ENCODE peak calls at places on chromosomes 1 and 21, in eight cellular contexts. G is substantia nigra; N is heart left ventricle; O is HTR-8/SVneo; Q is activated CD4-positive, CD25-positive, alpha-beta regulatory T cell treated with anti-CD3 and anti-CD28 coated beads, Interleukin-2, amount 50 U/mL, for 16 hours; T is T-cell; K is HCEC 1CT; L is small intestine. U is an unnamed sample.

GRCh38 chr1:61058477-61059245 is 23.7 kb upstream of the NFIA start:
- DNase-seq in G (no peak), N (no peak), O (no peak), Q (no peak), T (no peak), K (peak), L (no peak), U (no peak)

GRCh38 chr1:19809044-19809750 is 5.9 kb downstream of the RNF186 start:
- DNase-seq in G (no peak), N (no peak), O (no peak), Q (no peak), T (no peak), K (no peak), L (peak), U (no peak)

GRCh38 chr1:233114860-233115259 is 164.4 kb downstream of the NTPCR start:
- DNase-seq in G (no peak), N (no peak), O (no peak), Q (no peak), T (no peak), K (no peak), L (no peak), U (no peak)

GRCh38 chr1:51170342-51170741 is 65.7 kb upstream of the RNF11 start:
- DNase-seq in G (no peak), N (no peak), O (no peak), Q (no peak), T (no peak), K (peak), L (no peak), U (peak)

GRCh38 chr1:115430717-115431116 is 92.7 kb upstream of the NGF start:
- DNase-seq in G (no peak), N (no peak), O (peak), Q (no peak), T (no peak), K (peak), L (peak), U (peak)

GRCh38 chr1:86317926-86318325 is 78.2 kb downstream of the ODF2L start:
- DNase-seq in G (no peak), N (no peak), O (no peak), Q (no peak), T (no peak), K (no peak), L (no peak), U (no peak)

GRCh38 chr1:216500273-216500967 is 77.2 kb upstream of the USH2A start:
- DNase-seq in G (no peak), N (no peak), O (no peak), Q (no peak), T (no peak), K (no peak), L (peak), U (no peak)

GRCh38 chr1:22364326-22364650 is 87.4 kb upstream of the ZBTB40 start:
- DNase-seq in G (no peak), N (no peak), O (no peak), Q (no peak), T (no peak), K (no peak), L (no peak), U (no peak)

GRCh38 chr21:32726742-32727477 is 903 bp downstream of the SYNJ1 start:
- DNase-seq in G (peak), N (peak), O (peak), Q (no peak), T (no peak), K (peak), L (peak), U (no peak)

GRCh38 chr1:156414440-156415064 is 45.5 kb downstream of the RHBG start:
- DNase-seq in G (no peak), N (no peak), O (no peak), Q (no peak), T (no peak), K (no peak), L (no peak), U (no peak)

GRCh38 chr21:25639922-25640670 is 1.0 kb downstream of the JAM2 start:
- DNase-seq in G (peak), N (peak), O (peak), Q (no peak), T (no peak), K (no peak), L (no peak), U (no peak)

GRCh38 chr1:50308883-50309282 is 114.4 kb downstream of the DMRTA2 start:
- DNase-seq in G (no peak), N (no peak), O (no peak), Q (no peak), T (no peak), K (no peak), L (no peak), U (no peak)

GRCh38 chr1:28971980-28972771 is 57.8 kb downstream of the EPB41 start:
- DNase-seq in G (no peak), N (no peak), O (peak), Q (no peak), T (no peak), K (peak), L (no peak), U (peak)

GRCh38 chr1:214303538-214303937 is 22.6 kb downstream of the SMYD2 start:
- DNase-seq in G (no peak), N (no peak), O (no peak), Q (no peak), T (no peak), K (no peak), L (no peak), U (no peak)

GRCh38 chr1:902023-902422 is 21.7 kb upstream of the SAMD11 start:
- DNase-seq in G (no peak), N (no peak), O (no peak), Q (no peak), T (no peak), K (no peak), L (no peak), U (no peak)

GRCh38 chr1:246947255-246947654 is 15.5 kb upstream of the AHCTF1 start:
- DNase-seq in G (peak), N (peak), O (no peak), Q (no peak), T (no peak), K (peak), L (no peak), U (no peak)

GRCh38 chr1:17097125-17097524 is 22.1 kb downstream of the PADI2 start:
- DNase-seq in G (peak), N (no peak), O (no peak), Q (no peak), T (no peak), K (no peak), L (peak), U (no peak)

GRCh38 chr1:2274968-2275475 is 46.9 kb downstream of the SKI start:
- DNase-seq in G (no peak), N (no peak), O (no peak), Q (no peak), T (no peak), K (no peak), L (no peak), U (no peak)

GRCh38 chr1:52792002-52792401 is 50.6 kb upstream of the ZYG11A start:
- DNase-seq in G (no peak), N (no peak), O (no peak), Q (no peak), T (no peak), K (no peak), L (no peak), U (no peak)

GRCh38 chr1:232393010-232393833 is 236.7 kb downstream of the SIPA1L2 start:
- DNase-seq in G (no peak), N (no peak), O (peak), Q (no peak), T (no peak), K (no peak), L (no peak), U (no peak)

GRCh38 chr1:180953791-180954721 is 41.4 kb downstream of the KIAA1614 start:
- DNase-seq in G (peak), N (peak), O (no peak), Q (peak), T (peak), K (peak), L (peak), U (no peak)

GRCh38 chr1:32241011-32241763 is 5.8 kb upstream of the FAM167B start:
- DNase-seq in G (peak), N (peak), O (no peak), Q (no peak), T (peak), K (peak), L (peak), U (no peak)

GRCh38 chr1:41364444-41365319 is 3.4 kb downstream of the FOXO6 start:
- DNase-seq in G (peak), N (peak), O (no peak), Q (no peak), T (no peak), K (no peak), L (no peak), U (no peak)

GRCh38 chr1:25462732-25463131 is 32.0 kb downstream of the MACO1 start:
- DNase-seq in G (no peak), N (no peak), O (no peak), Q (no peak), T (no peak), K (no peak), L (no peak), U (no peak)

GRCh38 chr1:108151548-108151947 is 48.6 kb downstream of the SLC25A24 start:
- DNase-seq in G (no peak), N (no peak), O (no peak), Q (no peak), T (no peak), K (no peak), L (no peak), U (no peak)

GRCh38 chr1:98385691-98386090 is 275.8 kb upstream of the SNX7 start:
- DNase-seq in G (no peak), N (no peak), O (no peak), Q (no peak), T (no peak), K (peak), L (no peak), U (no peak)

GRCh38 chr1:107954121-107954520 is 10.9 kb downstream of the VAV3 start:
- DNase-seq in G (no peak), N (no peak), O (no peak), Q (no peak), T (no peak), K (no peak), L (no peak), U (no peak)

GRCh38 chr1:47611992-47612391 is 174.1 kb downstream of the FOXD2 start:
- DNase-seq in G (no peak), N (no peak), O (no peak), Q (no peak), T (no peak), K (no peak), L (peak), U (no peak)

GRCh38 chr1:211730347-211730746 is 54.9 kb upstream of the NEK2 start:
- DNase-seq in G (no peak), N (no peak), O (no peak), Q (no peak), T (no peak), K (no peak), L (no peak), U (no peak)

GRCh38 chr21:35475768-35476167 is 426.7 kb upstream of the RUNX1 start:
- DNase-seq in G (no peak), N (no peak), O (peak), Q (no peak), T (no peak), K (peak), L (no peak), U (no peak)